ENCODE peak calls at places on chromosomes 6 and 20, in ten cellular contexts. X is lower lobe of right lung; F is IMR-90; A is effector memory CD4-positive, alpha-beta T cell; D is SJSA1; J is pancreas; B is HepG2; T is CD4-positive, CD25-positive, alpha-beta regulatory T cell; R is CD8-positive, alpha-beta memory T cell; W is heart right ventricle. U is an unnamed sample. For H3K4me1 and H3K36me3, the result is how much of the 10 kb centered on the place peaks cover.

GRCh38 chr6:15065603-15066002 is 180.3 kb upstream of the JARID2 start:
- DNase-seq in X (no peak), F (peak), A (no peak), D (no peak), J (no peak), B (no peak), T (no peak), R (no peak), W (no peak), U (no peak)

GRCh38 chr6:30211306-30211705 is 1.9 kb downstream of the TRIM26 start:
- DNase-seq in X (no peak), F (no peak), A (no peak), D (no peak), J (no peak), B (no peak), T (no peak), R (no peak), W (no peak), U (no peak)

GRCh38 chr6:168355716-168356522 is 36.3 kb upstream of the DACT2 start:
- DNase-seq in X (no peak), F (no peak), A (no peak), D (no peak), J (peak), B (peak), T (no peak), R (no peak), W (peak), U (peak)

GRCh38 chr6:170476360-170476759 is 76.7 kb downstream of the PSMB1 start:
- DNase-seq in X (peak), F (no peak), A (no peak), D (no peak), J (no peak), B (no peak), T (no peak), R (no peak), W (no peak), U (no peak)

GRCh38 chr6:134512946-134513345 is 195.0 kb upstream of the SGK1 start:
- DNase-seq in X (peak), F (peak), A (no peak), D (no peak), J (no peak), B (no peak), T (no peak), R (no peak), W (peak), U (no peak)

GRCh38 chr6:25136879-25137278 is 142.3 kb upstream of the CARMIL1 start:
- DNase-seq in X (no peak), F (no peak), A (no peak), D (no peak), J (no peak), B (no peak), T (peak), R (no peak), W (no peak), U (no peak)

GRCh38 chr20:25389858-25390537 is 637 bp downstream of the ABHD12 start:
- DNase-seq in X (peak), F (no peak), A (peak), D (peak), J (peak), B (no peak), T (peak), R (peak), W (peak), U (peak)

GRCh38 chr6:22658183-22658582 is 88.8 kb downstream of the HDGFL1 start:
- DNase-seq in X (no peak), F (no peak), A (no peak), D (no peak), J (no peak), B (no peak), T (no peak), R (no peak), W (no peak), U (no peak)

GRCh38 chr6:98384334-98384733 is 450.0 kb upstream of the POU3F2 start:
- DNase-seq in X (no peak), F (no peak), A (no peak), D (no peak), J (no peak), B (no peak), T (no peak), R (no peak), W (no peak), U (no peak)

DNA sequence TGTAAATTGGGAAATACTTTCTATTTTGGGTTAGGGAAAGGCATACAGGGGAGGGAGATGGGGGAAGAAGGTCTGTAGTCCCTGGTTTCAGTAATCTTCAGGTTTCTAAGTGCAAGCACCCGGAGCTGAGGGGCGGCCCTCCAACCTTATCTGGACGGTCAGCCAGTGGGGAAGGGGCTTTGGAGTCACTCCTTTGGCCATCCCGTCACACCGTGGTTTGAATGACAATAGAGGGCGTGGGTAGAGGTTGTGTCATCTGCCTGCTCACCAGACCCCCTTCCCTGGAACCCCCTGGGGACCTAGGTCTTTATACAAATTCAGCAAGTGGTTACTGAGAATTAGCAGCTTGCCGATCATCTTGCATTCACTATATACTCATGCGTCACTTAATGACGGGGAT is 29.0 kb downstream of the STK35 start:
- DNase-seq in X (no peak), F (no peak), A (no peak), D (no peak), J (no peak), B (no peak), T (no peak), R (no peak), W (no peak), U (no peak)
- H3K4me1 ChIP-seq in X (under half), F (under half), A (under half), D (under half), J (under half), B (under half), T (under half), R (under half), W (half or more), U (under half)

DNA sequence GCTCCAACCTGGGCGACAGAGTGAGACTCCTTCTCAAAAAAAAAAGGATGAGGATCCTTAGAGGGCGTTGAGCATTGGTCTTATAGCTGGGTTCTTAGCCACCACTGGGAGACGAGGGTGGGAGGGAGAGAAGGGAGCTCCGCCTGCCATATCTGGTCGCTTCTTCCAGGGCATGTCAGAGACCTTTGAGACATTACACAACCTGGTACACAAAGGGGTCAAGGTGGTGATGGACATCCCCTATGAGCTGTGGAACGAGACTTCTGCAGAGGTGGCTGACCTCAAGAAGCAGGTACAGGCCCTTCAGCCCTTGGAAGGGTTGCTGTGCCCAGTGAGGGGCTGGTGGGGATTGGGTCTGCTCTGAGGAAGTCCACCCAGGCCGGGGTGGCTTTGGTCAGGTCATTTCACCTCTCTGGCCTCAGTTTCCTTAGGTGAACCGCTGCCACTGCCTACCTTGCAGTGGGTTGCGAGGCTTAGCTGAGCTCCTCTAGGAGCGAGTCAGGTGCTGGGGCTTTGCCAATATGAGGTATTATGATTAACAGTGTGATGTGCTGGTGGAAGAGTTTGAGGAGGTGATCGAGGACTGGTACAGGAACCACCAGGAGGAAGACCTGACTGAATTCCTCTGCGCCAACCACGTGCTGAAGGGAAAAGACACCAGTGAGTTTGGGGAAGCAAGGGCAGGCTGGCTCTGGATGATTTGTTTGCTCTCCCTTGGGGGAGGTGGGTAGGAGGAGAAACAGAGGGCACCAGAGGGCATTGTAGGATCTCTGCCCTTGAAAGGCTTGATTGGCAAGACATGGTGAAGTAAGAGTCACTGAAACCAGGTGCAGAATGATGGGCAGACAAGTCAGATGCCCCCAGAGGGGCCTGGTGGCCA is 8.5 kb downstream of the CNPY3 start:
- DNase-seq in X (no peak), F (no peak), A (no peak), D (no peak), J (no peak), B (no peak), T (no peak), R (no peak), W (no peak), U (no peak)
- H3K36me3 ChIP-seq in X (half or more), F (under half), A (half or more), D (half or more), J (under half), B (under half), T (half or more), R (under half), W (under half), U (under half)

GRCh38 chr6:84652356-84653026 is 111.9 kb downstream of the TBX18 start:
- DNase-seq in X (no peak), F (peak), A (no peak), D (peak), J (no peak), B (no peak), T (no peak), R (no peak), W (no peak), U (no peak)

GRCh38 chr6:84651583-84651982 is 112.8 kb downstream of the TBX18 start:
- DNase-seq in X (no peak), F (no peak), A (no peak), D (no peak), J (no peak), B (no peak), T (no peak), R (no peak), W (no peak), U (no peak)

GRCh38 chr6:84645000-84645399 is 119.4 kb downstream of the TBX18 start:
- DNase-seq in X (no peak), F (peak), A (no peak), D (no peak), J (no peak), B (no peak), T (no peak), R (no peak), W (no peak), U (no peak)

GRCh38 chr6:84645563-84646266 is 118.7 kb downstream of the TBX18 start:
- DNase-seq in X (no peak), F (peak), A (no peak), D (no peak), J (no peak), B (no peak), T (no peak), R (no peak), W (no peak), U (peak)

DNA sequence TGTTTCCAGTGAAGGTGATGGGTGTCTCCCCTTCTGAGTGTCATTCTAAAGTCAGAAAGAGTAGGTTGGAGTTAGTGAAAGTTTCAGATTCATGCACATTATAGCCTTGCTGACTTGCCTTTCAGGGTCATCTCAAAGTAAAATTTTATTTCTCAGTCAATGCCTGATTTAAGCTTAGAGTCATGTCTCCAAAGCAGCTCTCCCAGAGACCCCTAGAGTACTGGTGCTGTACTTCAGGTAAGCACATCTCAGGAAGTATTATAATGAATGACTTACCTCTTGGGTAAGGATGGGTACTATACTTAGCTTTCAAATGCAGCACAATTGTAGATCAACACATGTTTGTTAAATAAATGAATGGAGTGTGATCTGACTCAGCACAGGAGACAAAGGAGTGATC is 116.0 kb downstream of the TBX18 start:
- DNase-seq in X (no peak), F (no peak), A (no peak), D (no peak), J (no peak), B (no peak), T (no peak), R (no peak), W (no peak), U (no peak)
- H3K4me1 ChIP-seq in X (under half), F (under half), A (under half), D (under half), J (under half), B (under half), T (under half), R (under half), W (under half), U (under half)

DNA sequence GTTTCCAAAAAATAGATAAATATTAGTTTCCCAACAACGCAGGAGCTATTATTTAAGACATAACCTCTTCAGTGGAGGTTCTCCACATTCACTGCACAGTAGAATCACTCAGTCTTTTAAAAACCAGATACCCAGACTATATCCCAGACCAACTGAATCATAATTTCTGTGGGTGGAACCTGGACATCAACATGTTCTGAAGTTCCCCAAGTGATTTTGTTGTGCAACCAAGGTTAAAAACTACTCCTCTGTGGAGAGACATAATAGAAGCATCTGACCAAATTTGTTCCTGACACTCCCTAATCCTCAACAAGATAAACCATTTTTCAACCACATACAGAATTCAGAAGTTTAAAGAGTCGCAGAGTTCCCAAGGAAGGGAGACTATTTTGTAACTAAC is 42.3 kb downstream of the STK38 start:
- DNase-seq in X (no peak), F (peak), A (no peak), D (no peak), J (no peak), B (no peak), T (no peak), R (no peak), W (no peak), U (no peak)
- H3K36me3 ChIP-seq in X (half or more), F (under half), A (under half), D (half or more), J (under half), B (under half), T (half or more), R (under half), W (under half), U (under half)

GRCh38 chr20:3900187-3900604 is 11.0 kb downstream of the PANK2 start:
- DNase-seq in X (no peak), F (no peak), A (no peak), D (no peak), J (no peak), B (no peak), T (no peak), R (no peak), W (no peak), U (no peak)

GRCh38 chr20:3896302-3896701 is 7.1 kb downstream of the PANK2 start:
- DNase-seq in X (no peak), F (peak), A (no peak), D (no peak), J (no peak), B (no peak), T (no peak), R (no peak), W (no peak), U (no peak)

GRCh38 chr20:3894796-3895195 is 5.6 kb downstream of the PANK2 start:
- DNase-seq in X (no peak), F (no peak), A (no peak), D (no peak), J (no peak), B (no peak), T (no peak), R (no peak), W (no peak), U (no peak)

GRCh38 chr20:3898639-3899038 is 9.5 kb downstream of the PANK2 start:
- DNase-seq in X (no peak), F (no peak), A (no peak), D (no peak), J (no peak), B (no peak), T (no peak), R (no peak), W (no peak), U (no peak)

GRCh38 chr20:3896853-3897252 is 7.7 kb downstream of the PANK2 start:
- DNase-seq in X (no peak), F (no peak), A (no peak), D (no peak), J (no peak), B (no peak), T (no peak), R (no peak), W (no peak), U (no peak)
- H3K4me1 ChIP-seq in X (half or more), F (under half), A (under half), D (under half), J (under half), B (half or more), T (half or more), R (half or more), W (half or more), U (under half)

U was measured in cardiac muscle cell.